ENCODE peak calls at places on chromosomes 5 and 9, in four cellular contexts. One of them, this sample, is unnamed.
A peak's percentile ranks its signal among the peaks of the same experiment; 100 is the strongest.

GRCh38 chr5:111954516-111955337 is 197.7 kb upstream of the NREP start:
- DNase-seq in HepG2: no peak
- DNase-seq in H1: no peak
- DNase-seq in K562: no peak
- DNase-seq in this sample: no peak

GRCh38 chr5:61964199-61964598 is 341.8 kb upstream of the KIF2A start:
- DNase-seq in HepG2: no peak
- DNase-seq in K562: no peak
- DNase-seq in H1: no peak
- DNase-seq in this sample: peak; percentile 45

GRCh38 chr9:114484215-114484853 is 20.9 kb downstream of the WHRN start:
- DNase-seq in K562: no peak
- DNase-seq in H1: no peak
- DNase-seq in HepG2: no peak
- DNase-seq in this sample: no peak

GRCh38 chr5:9785751-9786150 is 155.6 kb upstream of the TAS2R1 start:
- DNase-seq in HepG2: no peak
- DNase-seq in K562: no peak
- DNase-seq in H1: no peak
- DNase-seq in this sample: no peak

GRCh38 chr5:14510156-14510734 is 71.3 kb upstream of the OTULINL start:
- DNase-seq in H1: no peak
- DNase-seq in HepG2: no peak
- DNase-seq in K562: no peak
- DNase-seq in this sample: no peak

GRCh38 chr9:135665795-135666189 is 2.7 kb downstream of the LCN9 start:
- DNase-seq in K562: no peak
- DNase-seq in HepG2: no peak
- DNase-seq in H1: no peak
- DNase-seq in this sample: no peak

GRCh38 chr9:89660286-89660685 is 55.5 kb downstream of the GADD45G start:
- DNase-seq in H1: no peak
- DNase-seq in K562: no peak
- DNase-seq in HepG2: no peak
- DNase-seq in this sample: no peak

GRCh38 chr5:152349683-152350526 is 55.2 kb downstream of the NMUR2 start:
- DNase-seq in H1: peak; percentile 70
- DNase-seq in HepG2: peak; percentile 21
- DNase-seq in K562: peak; percentile 35
- DNase-seq in this sample: peak; percentile 5

GRCh38 chr5:117568622-117569021 is 994.0 kb upstream of the SEMA6A start:
- DNase-seq in K562: no peak
- DNase-seq in HepG2: no peak
- DNase-seq in H1: no peak
- DNase-seq in this sample: no peak

GRCh38 chr5:141192110-141192725 is at the start of gene PCDHB10:
- DNase-seq in HepG2: peak; percentile 9
- DNase-seq in K562: peak; percentile 34
- DNase-seq in H1: peak; percentile 92
- DNase-seq in this sample: peak; percentile 43

GRCh38 chr5:135222171-135222681 is 176.8 kb downstream of the MACROH2A1 start:
- DNase-seq in K562: no peak
- DNase-seq in HepG2: no peak
- DNase-seq in H1: no peak
- DNase-seq in this sample: no peak

GRCh38 chr5:33321026-33321425 is 119.7 kb upstream of the TARS1 start:
- DNase-seq in K562: no peak
- DNase-seq in HepG2: no peak
- DNase-seq in H1: no peak
- DNase-seq in this sample: peak; percentile 98

GRCh38 chr5:33319841-33320240 is 120.9 kb upstream of the TARS1 start:
- DNase-seq in K562: no peak
- DNase-seq in H1: no peak
- DNase-seq in HepG2: no peak
- DNase-seq in this sample: peak; percentile 37

GRCh38 chr5:33317271-33317670 is 123.5 kb upstream of the TARS1 start:
- DNase-seq in HepG2: no peak
- DNase-seq in K562: no peak
- DNase-seq in H1: no peak
- DNase-seq in this sample: peak; percentile 81

GRCh38 chr5:33316773-33317172 is 124.0 kb upstream of the TARS1 start:
- DNase-seq in HepG2: no peak
- DNase-seq in H1: no peak
- DNase-seq in K562: no peak
- DNase-seq in this sample: peak; percentile 53

GRCh38 chr5:33319151-33319550 is 121.6 kb upstream of the TARS1 start:
- DNase-seq in K562: no peak
- DNase-seq in H1: no peak
- DNase-seq in HepG2: no peak
- DNase-seq in this sample: no peak
- TF ChIP-seq JUN in K562: no peak
- TF ChIP-seq JUN in H1: no peak
- TF ChIP-seq JUN in HepG2: no peak
- TF ChIP-seq JUN in this sample: no peak

GRCh38 chr5:36357391-36357790 is 55.7 kb upstream of the RANBP3L start:
- DNase-seq in HepG2: no peak
- DNase-seq in H1: no peak
- DNase-seq in K562: no peak
- DNase-seq in this sample: no peak

GRCh38 chr5:36355513-36355912 is 53.8 kb upstream of the RANBP3L start:
- DNase-seq in HepG2: no peak
- DNase-seq in H1: no peak
- DNase-seq in K562: no peak
- DNase-seq in this sample: no peak

GRCh38 chr5:36360311-36360710 is 58.6 kb upstream of the RANBP3L start:
- DNase-seq in K562: no peak
- DNase-seq in H1: no peak
- DNase-seq in HepG2: no peak
- DNase-seq in this sample: no peak

GRCh38 chr5:36356915-36357314 is 55.2 kb upstream of the RANBP3L start:
- DNase-seq in HepG2: no peak
- DNase-seq in H1: no peak
- DNase-seq in K562: no peak
- DNase-seq in this sample: no peak

DNA sequence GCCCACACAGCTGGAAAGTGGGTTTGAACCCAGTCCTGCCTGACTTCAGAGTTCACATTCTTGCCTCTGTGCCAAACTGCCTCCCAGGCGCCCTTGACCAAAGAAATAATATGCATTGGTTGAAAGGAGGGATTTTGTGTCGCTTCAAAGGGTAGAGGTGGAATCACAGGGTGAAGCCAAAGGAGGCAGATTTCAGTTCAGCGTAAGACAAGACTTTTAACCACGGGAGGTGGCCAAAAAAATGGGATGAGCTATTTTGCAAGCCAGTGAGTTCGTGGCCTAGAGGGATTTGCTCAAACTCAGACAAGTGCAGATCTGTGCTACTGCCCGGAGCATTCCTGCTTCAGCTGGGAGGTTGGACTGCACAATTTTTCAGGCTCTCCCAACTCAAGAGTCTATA is 57.6 kb upstream of the RANBP3L start:
- DNase-seq in H1: no peak
- DNase-seq in HepG2: no peak
- DNase-seq in K562: no peak
- DNase-seq in this sample: no peak
- H2AFZ ChIP-seq in H1: peak overlapping the region; percentile 16
- H2AFZ ChIP-seq in HepG2: no peak overlapping the region
- H2AFZ ChIP-seq in K562: peak overlapping the region; percentile 36
- H2AFZ ChIP-seq in this sample: no peak overlapping the region

GRCh38 chr5:79349047-79349446 is 113.1 kb downstream of the JMY start:
- DNase-seq in H1: no peak
- DNase-seq in K562: no peak
- DNase-seq in HepG2: no peak
- DNase-seq in this sample: no peak
- TF ChIP-seq JUN in H1: no peak
- TF ChIP-seq JUN in K562: no peak
- TF ChIP-seq JUN in HepG2: no peak
- TF ChIP-seq JUN in this sample: no peak

GRCh38 chr5:143708672-143709071 is 103.3 kb upstream of the HMHB1 start:
- DNase-seq in H1: no peak
- DNase-seq in HepG2: no peak
- DNase-seq in K562: no peak
- DNase-seq in this sample: no peak
- H2AFZ ChIP-seq in H1: no peak overlapping the region
- H2AFZ ChIP-seq in HepG2: no peak overlapping the region
- H2AFZ ChIP-seq in K562: no peak overlapping the region
- H2AFZ ChIP-seq in this sample: no peak overlapping the region

DNA sequence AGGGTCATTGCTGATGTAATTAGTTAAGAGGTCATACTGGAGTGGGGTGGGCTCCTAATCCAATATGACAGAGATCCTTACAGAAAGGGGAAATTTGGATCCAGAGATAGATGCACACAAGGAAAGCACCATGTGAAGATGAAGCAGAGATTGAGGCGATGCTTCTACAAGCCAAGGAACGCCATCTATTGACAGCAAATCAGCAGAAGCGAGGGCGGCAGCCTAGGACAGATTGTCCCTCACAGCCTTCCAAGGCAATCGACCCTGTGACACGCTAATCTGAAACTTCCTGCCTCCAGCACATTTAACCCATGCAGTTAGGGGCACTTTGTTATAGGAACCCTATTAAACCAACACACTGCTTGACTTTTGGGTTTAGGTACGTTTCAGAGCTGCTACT is 285.1 kb upstream of the DAP start:
- DNase-seq in H1: peak; percentile 50
- DNase-seq in K562: no peak
- DNase-seq in HepG2: no peak
- DNase-seq in this sample: no peak
- TF ChIP-seq JUN in H1: no peak
- TF ChIP-seq JUN in K562: no peak
- TF ChIP-seq JUN in HepG2: no peak
- TF ChIP-seq JUN in this sample: no peak

GRCh38 chr5:149279651-149280050 is 8.0 kb downstream of the AFAP1L1 start:
- DNase-seq in K562: no peak
- DNase-seq in HepG2: no peak
- DNase-seq in H1: no peak
- DNase-seq in this sample: no peak
- H2AFZ ChIP-seq in K562: no peak overlapping the region
- H2AFZ ChIP-seq in HepG2: no peak overlapping the region
- H2AFZ ChIP-seq in H1: no peak overlapping the region
- H2AFZ ChIP-seq in this sample: no peak overlapping the region

GRCh38 chr5:94409440-94409839 is 209.0 kb downstream of the KIAA0825 start:
- DNase-seq in K562: no peak
- DNase-seq in HepG2: no peak
- DNase-seq in H1: no peak
- DNase-seq in this sample: no peak

GRCh38 chr5:94402096-94402495 is 216.3 kb downstream of the KIAA0825 start:
- DNase-seq in H1: no peak
- DNase-seq in K562: no peak
- DNase-seq in HepG2: no peak
- DNase-seq in this sample: no peak

GRCh38 chr5:94403483-94403882 is 214.9 kb downstream of the KIAA0825 start:
- DNase-seq in H1: no peak
- DNase-seq in HepG2: no peak
- DNase-seq in K562: no peak
- DNase-seq in this sample: no peak

DNA sequence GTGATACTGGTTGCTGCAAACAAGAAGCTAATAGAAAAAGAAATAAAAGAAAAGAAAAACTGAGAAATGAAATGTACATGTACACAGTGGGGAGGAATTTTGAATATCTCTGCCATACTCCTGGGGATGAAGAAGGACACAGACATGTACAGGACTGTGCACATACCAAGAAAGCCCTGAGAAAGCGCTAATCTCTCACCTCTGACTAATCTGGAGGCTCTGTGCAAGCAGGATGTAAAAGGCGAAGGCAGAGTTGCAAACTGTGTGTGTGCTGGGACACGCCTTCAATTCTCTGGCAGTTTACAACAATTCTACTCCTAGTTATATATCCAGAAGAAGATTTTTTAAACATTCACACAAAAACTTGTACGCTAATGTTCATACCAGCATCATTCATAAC is 211.4 kb downstream of the KIAA0825 start:
- DNase-seq in K562: no peak
- DNase-seq in H1: no peak
- DNase-seq in HepG2: no peak
- DNase-seq in this sample: no peak
- TF ChIP-seq JUN in K562: no peak
- TF ChIP-seq JUN in H1: no peak
- TF ChIP-seq JUN in HepG2: no peak
- TF ChIP-seq JUN in this sample: no peak

GRCh38 chr5:173565491-173566038 is 50.9 kb downstream of the BOD1 start:
- DNase-seq in H1: no peak
- DNase-seq in HepG2: no peak
- DNase-seq in K562: no peak
- DNase-seq in this sample: no peak

GRCh38 chr5:173570321-173571090 is 45.9 kb downstream of the BOD1 start:
- DNase-seq in H1: no peak
- DNase-seq in K562: no peak
- DNase-seq in HepG2: no peak
- DNase-seq in this sample: no peak

GRCh38 chr5:173567548-173567947 is 48.9 kb downstream of the BOD1 start:
- DNase-seq in HepG2: no peak
- DNase-seq in K562: no peak
- DNase-seq in H1: no peak
- DNase-seq in this sample: no peak

GRCh38 chr5:173568703-173569102 is 47.7 kb downstream of the BOD1 start:
- DNase-seq in K562: no peak
- DNase-seq in HepG2: no peak
- DNase-seq in H1: no peak
- DNase-seq in this sample: no peak

GRCh38 chr5:173568128-173568527 is 48.3 kb downstream of the BOD1 start:
- DNase-seq in HepG2: no peak
- DNase-seq in K562: no peak
- DNase-seq in H1: no peak
- DNase-seq in this sample: no peak
- H2AFZ ChIP-seq in HepG2: no peak overlapping the region
- H2AFZ ChIP-seq in K562: no peak overlapping the region
- H2AFZ ChIP-seq in H1: no peak overlapping the region
- H2AFZ ChIP-seq in this sample: no peak overlapping the region

This sample was measured in endothelial cell of umbilical vein.